ENCODE peak calls at places on chromosomes 4 and X, in six cellular contexts. L, Z, N, Y, P and F are unnamed samples.
A peak's percentile ranks its signal among the peaks of the same experiment; 100 is the strongest.

GRCh38 chr4:152605641-152606304 is 69.9 kb upstream of the FBXW7 start:
- DNase-seq in L (no peak), Z (no peak), N (peak; percentile 51), Y (peak; percentile 22), P (no peak), F (peak; percentile 42)

GRCh38 chr4:101400096-101400495 is 52.8 kb upstream of the PPP3CA start:
- DNase-seq in L (no peak), Z (no peak), N (no peak), Y (no peak), P (no peak), F (peak; percentile 25)

GRCh38 chrX:34915463-34916225 is 27.0 kb upstream of the FAM47B start:
- DNase-seq in L (peak; percentile 24), Z (no peak), N (no peak), Y (no peak), P (no peak), F (no peak)

GRCh38 chrX:110407910-110408545 is 49.4 kb downstream of the RTL9 start:
- DNase-seq in L (peak; percentile 84), Z (peak; percentile 37), N (peak; percentile 72), Y (peak; percentile 68), P (peak; percentile 75), F (no peak)

GRCh38 chrX:69961365-69962072 is 88.2 kb downstream of the AWAT2 start:
- DNase-seq in L (no peak), Z (no peak), N (peak; percentile 0), Y (no peak), P (no peak), F (no peak)

GRCh38 chrX:96455078-96455477 is 229.6 kb upstream of the DIAPH2 start:
- DNase-seq in L (no peak), Z (no peak), N (no peak), Y (no peak), P (no peak), F (no peak)

GRCh38 chrX:101040197-101040596 is 11.7 kb downstream of the TRMT2B start:
- DNase-seq in L (no peak), Z (no peak), N (no peak), Y (no peak), P (no peak), F (no peak)

GRCh38 chr4:158664806-158665205 is 6.9 kb downstream of the C4orf46 start:
- DNase-seq in L (no peak), Z (no peak), N (no peak), Y (no peak), P (no peak), F (no peak)

GRCh38 chr4:151564321-151564720 is 155.3 kb downstream of the FHIP1A start:
- DNase-seq in L (no peak), Z (no peak), N (no peak), Y (peak; percentile 25), P (peak; percentile 68), F (no peak)

GRCh38 chrX:154486052-154486395 is 391 bp downstream of the UBL4A start:
- DNase-seq in L (peak; percentile 14), Z (no peak), N (no peak), Y (peak; percentile 59), P (peak; percentile 33), F (no peak)

GRCh38 chrX:15674514-15674898 is 9.9 kb upstream of the CLTRN start:
- DNase-seq in L (peak; percentile 94), Z (peak; percentile 91), N (peak; percentile 94), Y (peak; percentile 97), P (peak; percentile 97), F (peak; percentile 89)

GRCh38 chr4:172202480-172203076 is 389.4 kb downstream of the GALNTL6 start:
- DNase-seq in L (peak; percentile 22), Z (peak; percentile 10), N (peak; percentile 16), Y (no peak), P (no peak), F (peak; percentile 2)

GRCh38 chr4:42965326-42965725 is 72.8 kb downstream of the GRXCR1 start:
- DNase-seq in L (peak; percentile 12), Z (no peak), N (no peak), Y (no peak), P (no peak), F (no peak)

GRCh38 chr4:2672700-2673099 is 83.4 kb downstream of the TNIP2 start:
- DNase-seq in L (no peak), Z (no peak), N (no peak), Y (no peak), P (no peak), F (no peak)

GRCh38 chr4:2672082-2672481 is 84.1 kb downstream of the TNIP2 start:
- DNase-seq in L (no peak), Z (no peak), N (no peak), Y (no peak), P (no peak), F (no peak)

GRCh38 chr4:2671267-2671895 is 84.8 kb downstream of the TNIP2 start:
- DNase-seq in L (no peak), Z (no peak), N (no peak), Y (no peak), P (no peak), F (peak; percentile 53)

GRCh38 chr4:2667428-2667827 is 88.7 kb downstream of the TNIP2 start:
- DNase-seq in L (no peak), Z (no peak), N (peak; percentile 23), Y (no peak), P (no peak), F (no peak)

DNA sequence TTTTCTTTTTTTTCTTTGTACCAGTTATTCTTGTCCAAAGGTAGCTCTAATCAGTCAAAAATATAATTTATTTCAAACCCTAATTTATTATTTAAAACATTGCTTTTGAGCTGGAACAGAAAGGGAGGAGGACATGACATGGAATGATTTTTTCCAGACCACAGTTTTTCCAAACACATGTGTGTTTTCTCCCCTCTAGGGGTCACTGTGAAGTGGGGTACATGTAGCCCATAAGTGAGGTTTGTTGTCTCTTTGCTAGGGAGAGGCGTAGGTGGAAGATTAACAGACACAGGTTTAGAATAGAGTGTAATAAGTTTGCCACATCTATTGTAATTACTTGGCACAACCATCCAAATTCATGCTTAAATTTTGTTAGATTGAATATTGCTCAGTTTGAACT is 83.0 kb downstream of the TNIP2 start:
- DNase-seq in L (peak; percentile 35), Z (peak; percentile 8), N (peak; percentile 8), Y (no peak), P (no peak), F (no peak)
- H3K36me3 ChIP-seq in L (peaks cover 27% of the 10 kb centered on the region), Z (peaks cover 74% of the 10 kb centered on the region), N (peaks cover 14% of the 10 kb centered on the region), Y (peaks cover 8% of the 10 kb centered on the region), P (peaks cover 4% of the 10 kb centered on the region), F (no peaks in the 10 kb centered on the region)

DNA sequence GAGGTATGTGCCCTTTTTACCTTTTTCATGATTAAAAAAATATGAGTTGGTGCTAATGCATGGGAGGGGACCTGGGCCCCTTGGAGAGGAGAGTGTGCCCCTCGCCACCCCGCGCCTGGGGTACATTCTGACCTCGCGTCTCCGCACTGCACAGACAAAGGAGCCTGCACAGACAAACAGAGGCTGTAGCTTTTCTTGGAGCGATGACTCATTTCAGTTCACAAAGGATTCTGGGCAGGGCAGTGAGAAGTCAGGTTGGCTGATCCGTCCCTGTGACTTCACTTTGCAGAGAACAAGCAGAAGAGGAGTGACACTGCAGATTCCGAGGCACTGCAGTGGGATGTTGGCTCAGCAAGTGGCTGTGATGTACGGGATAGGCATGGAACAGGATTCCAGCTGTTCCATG is 82.9 kb downstream of the STOX2 start:
- DNase-seq in L (peak; percentile 73), Z (peak; percentile 7), N (peak; percentile 92), Y (peak; percentile 63), P (peak; percentile 58), F (peak; percentile 88)
- H3K4me3 ChIP-seq in L (no peak overlapping the region), Z (no peak overlapping the region), N (peak overlapping the region; percentile 19), Y (no peak overlapping the region), P (peak overlapping the region; percentile 17), F (peak overlapping the region; percentile 49)

GRCh38 chr4:6612961-6613675 is 27.4 kb upstream of the MRFAP1 start:
- DNase-seq in L (no peak), Z (no peak), N (no peak), Y (no peak), P (no peak), F (no peak)
- H3K36me3 ChIP-seq in L (no peaks in the 10 kb centered on the region), Z (peaks cover 11% of the 10 kb centered on the region), N (peaks cover 13% of the 10 kb centered on the region), Y (no peaks in the 10 kb centered on the region), P (peaks cover 7% of the 10 kb centered on the region), F (no peaks in the 10 kb centered on the region)

GRCh38 chr4:112170451-112170993 is 25.3 kb downstream of the FAM241A start:
- DNase-seq in L (no peak), Z (peak; percentile 43), N (peak; percentile 93), Y (no peak), P (no peak), F (peak; percentile 63)
- H3K4me3 ChIP-seq in L (no peak overlapping the region), Z (no peak overlapping the region), N (no peak overlapping the region), Y (no peak overlapping the region), P (no peak overlapping the region), F (no peak overlapping the region)

GRCh38 chr4:1318046-1318375 is 28.3 kb downstream of the MAEA start:
- DNase-seq in L (no peak), Z (no peak), N (no peak), Y (no peak), P (no peak), F (no peak)

GRCh38 chr4:1316537-1317168 is 27.0 kb downstream of the MAEA start:
- DNase-seq in L (no peak), Z (no peak), N (no peak), Y (no peak), P (no peak), F (no peak)

GRCh38 chr4:1315306-1315705 is 25.6 kb downstream of the MAEA start:
- DNase-seq in L (no peak), Z (no peak), N (no peak), Y (no peak), P (no peak), F (no peak)

GRCh38 chr4:1317177-1318045 is 27.7 kb downstream of the MAEA start:
- DNase-seq in L (no peak), Z (no peak), N (no peak), Y (no peak), P (no peak), F (no peak)

DNA sequence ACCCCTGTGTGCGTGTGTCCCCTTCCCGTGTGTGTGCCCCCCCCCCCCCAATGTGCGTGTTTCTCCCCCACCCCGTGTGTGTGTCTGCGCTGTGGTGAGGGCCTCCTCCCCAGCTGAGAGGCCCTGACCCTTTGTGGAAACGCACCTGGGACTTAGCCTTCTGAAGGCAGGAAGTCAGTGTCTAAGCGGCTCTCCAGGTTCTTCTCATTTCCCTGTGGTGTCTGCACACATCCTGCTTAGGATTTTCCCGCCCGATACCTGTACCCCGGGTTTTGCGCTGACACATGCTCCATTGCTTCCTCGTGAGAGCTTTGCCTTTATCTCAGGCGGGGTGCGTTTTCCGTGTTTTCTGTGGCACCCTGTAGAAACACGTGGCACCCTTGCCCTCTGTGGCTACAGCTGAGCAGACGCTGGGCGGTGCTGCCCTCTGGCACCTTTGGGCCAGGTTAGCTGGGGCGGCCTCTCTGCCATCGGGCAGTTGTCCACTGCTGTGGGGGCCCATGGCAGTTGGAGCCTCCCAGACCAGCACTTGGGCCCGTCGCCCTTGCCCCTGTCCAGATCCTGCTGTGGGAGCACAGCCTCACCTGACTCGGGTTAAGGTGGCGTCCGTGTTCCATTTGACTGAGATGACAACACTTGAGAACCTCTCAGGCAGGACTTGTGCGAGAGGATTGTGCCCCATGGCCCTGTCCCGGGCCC is 26.3 kb downstream of the MAEA start:
- DNase-seq in L (no peak), Z (no peak), N (no peak), Y (no peak), P (no peak), F (no peak)
- H3K36me3 ChIP-seq in L (peaks cover 27% of the 10 kb centered on the region), Z (peaks cover 61% of the 10 kb centered on the region), N (peaks cover 22% of the 10 kb centered on the region), Y (peaks cover 17% of the 10 kb centered on the region), P (peaks cover 23% of the 10 kb centered on the region), F (peaks cover 2% of the 10 kb centered on the region)